ENCODE peak calls at places on chromosomes 4 and X, in nine cellular contexts. O, K, G, R, F, V, A, W and N are unnamed samples.

GRCh38 chr4:78654809-78655208 is 103.2 kb downstream of the ANXA3 start:
- DNase-seq in F (no peak), K (no peak), R (no peak), V (no peak), W (no peak), G (peak), A (no peak), O (no peak), N (no peak)

GRCh38 chrX:39613508-39613921 is 484.2 kb downstream of the BCOR start:
- DNase-seq in V (peak), W (peak), O (peak), A (no peak), G (no peak), F (peak), K (peak), R (peak), N (no peak)

GRCh38 chr4:56622176-56622575 is 58.9 kb downstream of the HOPX start:
- DNase-seq in K (no peak), A (no peak), O (peak), F (no peak), W (no peak), G (no peak), V (no peak), R (no peak), N (no peak)

GRCh38 chr4:89823416-89823815 is 13.5 kb downstream of the SNCA start:
- DNase-seq in F (no peak), G (peak), K (no peak), O (no peak), W (no peak), V (no peak), R (no peak), A (no peak), N (no peak)

GRCh38 chrX:9341305-9342201 is 123.3 kb upstream of the TBL1X start:
- DNase-seq in G (peak), W (peak), V (peak), R (no peak), A (peak), K (peak), F (peak), O (no peak), N (peak)

GRCh38 chr4:6115746-6116586 is 84.4 kb downstream of the JAKMIP1 start:
- DNase-seq in R (no peak), O (no peak), G (no peak), K (no peak), V (no peak), W (no peak), F (no peak), A (no peak), N (no peak)

GRCh38 chr4:88008133-88008621 is 742 bp downstream of the PKD2 start:
- DNase-seq in R (peak), K (peak), A (peak), F (peak), G (peak), V (peak), W (no peak), O (peak), N (no peak)

GRCh38 chr4:96315815-96316214 is 475.9 kb downstream of the PDHA2 start:
- DNase-seq in V (peak), K (no peak), G (no peak), R (no peak), A (no peak), W (no peak), O (no peak), F (peak), N (no peak)

GRCh38 chr4:163071308-163071707 is 95.4 kb downstream of the NAF1 start:
- DNase-seq in O (no peak), F (no peak), W (no peak), A (no peak), R (no peak), K (no peak), V (no peak), G (no peak), N (no peak)

GRCh38 chr4:4541040-4541631 is 712 bp downstream of the STX18 start:
- DNase-seq in G (peak), V (peak), R (peak), K (peak), W (peak), A (peak), F (no peak), O (peak), N (peak)

GRCh38 chr4:116018831-116019230 is 905.4 kb upstream of the NDST4 start:
- DNase-seq in O (peak), F (no peak), G (no peak), R (no peak), K (no peak), A (no peak), W (no peak), V (no peak), N (no peak)

GRCh38 chrX:6223516-6223915 is 5.2 kb downstream of the NLGN4X start:
- DNase-seq in F (no peak), G (no peak), W (no peak), V (no peak), O (no peak), A (no peak), R (no peak), K (no peak), N (no peak)

GRCh38 chr4:20615492-20616136 is 84.6 kb upstream of the PACRGL start:
- DNase-seq in K (no peak), G (no peak), F (no peak), O (peak), R (no peak), V (no peak), W (no peak), A (no peak), N (no peak)

GRCh38 chr4:14196141-14196540 is 568.6 kb upstream of the BOD1L1 start:
- DNase-seq in G (peak), V (peak), O (peak), F (peak), W (no peak), A (no peak), K (peak), R (peak), N (no peak)

DNA sequence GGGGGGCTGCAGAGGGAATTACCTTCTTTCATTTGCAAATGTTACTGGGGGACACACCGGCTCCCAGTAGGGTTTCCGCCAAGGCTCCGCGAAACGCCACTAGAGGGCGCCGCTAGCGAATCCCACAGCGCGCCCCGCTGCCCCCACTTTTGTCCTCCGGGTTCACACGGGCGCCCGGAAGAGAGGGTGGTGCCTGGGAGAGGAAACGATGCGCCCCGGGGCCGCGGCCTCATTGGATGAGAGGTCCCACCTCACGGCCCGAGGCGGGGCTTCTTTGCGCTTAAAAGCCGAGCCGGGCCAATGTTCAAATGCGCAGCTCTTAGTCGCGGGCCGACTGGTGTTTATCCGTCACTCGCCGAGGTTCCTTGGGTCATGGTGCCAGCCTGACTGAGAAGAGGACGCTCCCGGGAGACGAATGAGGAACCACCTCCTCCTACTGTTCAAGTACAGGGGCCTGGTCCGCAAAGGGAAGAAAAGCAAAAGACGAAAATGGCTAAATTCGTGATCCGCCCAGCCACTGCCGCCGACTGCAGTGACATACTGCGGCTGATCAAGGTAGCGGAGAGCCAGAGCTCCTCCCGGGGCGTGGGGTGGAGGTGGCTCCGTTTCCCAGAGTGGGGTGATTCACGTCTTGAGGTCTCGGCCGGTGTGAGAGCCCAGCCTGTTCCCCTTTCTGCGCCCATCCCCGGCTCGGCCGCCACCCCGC is at the start of gene SAT1:
- DNase-seq in O (peak), R (peak), W (peak), F (peak), K (peak), V (peak), G (peak), A (peak), N (peak)
- TF ChIP-seq CTCF in O (peak), R (peak), W (no peak), F (peak), K (peak), V (peak), G (peak), A (peak), N (peak)

DNA sequence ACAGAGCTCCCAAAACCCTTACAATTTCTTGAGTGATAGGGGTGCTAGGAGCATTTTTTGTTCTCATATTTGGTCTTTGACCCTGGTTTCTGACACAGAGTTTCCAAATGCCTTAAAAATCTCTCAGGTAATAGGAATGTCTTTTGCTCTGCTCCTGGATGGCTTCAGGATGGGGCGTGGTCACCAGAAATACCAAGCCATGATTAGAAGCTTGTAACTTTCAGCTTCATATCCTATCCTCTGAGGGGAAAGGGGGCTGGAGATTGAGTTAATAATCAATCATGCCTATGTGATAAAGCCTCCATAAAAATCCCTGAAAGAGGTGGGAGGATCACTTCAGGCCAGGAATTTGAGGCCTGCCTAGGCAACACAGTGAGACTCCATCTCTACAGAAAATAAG is 34.6 kb upstream of the IL9R start:
- DNase-seq in A (no peak), G (no peak), V (no peak), R (no peak), F (no peak), K (no peak), W (no peak), O (no peak), N (no peak)
- TF ChIP-seq CTCF in A (no peak), G (no peak), V (no peak), R (no peak), F (no peak), K (no peak), W (no peak), O (no peak), N (no peak)

GRCh38 chr4:27692098-27692679 is 831.5 kb downstream of the STIM2 start:
- DNase-seq in A (no peak), W (no peak), F (peak), V (peak), G (peak), K (no peak), O (peak), R (peak), N (no peak)
- TF ChIP-seq CTCF in A (peak), W (no peak), F (peak), V (peak), G (peak), K (peak), O (peak), R (peak), N (peak)

GRCh38 chrX:155048997-155049619 is 21.8 kb downstream of the CMC4 start:
- DNase-seq in K (peak), G (peak), W (no peak), A (peak), O (no peak), V (peak), R (peak), F (peak), N (no peak)
- TF ChIP-seq CTCF in K (peak), G (peak), W (no peak), A (peak), O (no peak), V (peak), R (no peak), F (peak), N (peak)

DNA sequence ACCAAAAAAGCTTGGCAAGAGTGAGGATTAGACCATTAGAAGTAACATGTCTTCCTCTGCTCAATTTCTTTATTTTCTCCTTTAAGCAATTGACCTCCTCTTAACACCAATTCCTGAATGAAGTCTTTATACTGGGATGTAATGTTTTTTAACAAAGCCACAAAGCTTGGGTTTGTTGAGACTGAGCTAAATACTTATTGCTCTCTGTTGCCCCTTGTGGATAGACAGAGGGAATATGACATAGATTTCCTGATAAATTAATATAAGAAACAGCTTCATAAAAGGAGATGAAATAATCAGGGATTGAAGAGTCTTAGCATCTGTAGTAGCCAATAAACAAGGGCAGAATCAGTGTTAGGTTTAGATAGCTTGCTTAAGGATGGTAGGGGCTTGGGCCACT is 57.6 kb downstream of the CCDC160 start:
- DNase-seq in G (peak), V (peak), F (no peak), A (no peak), W (no peak), O (peak), R (no peak), K (no peak), N (no peak)
- TF ChIP-seq CTCF in G (peak), V (no peak), F (peak), A (peak), W (no peak), O (no peak), R (no peak), K (no peak), N (no peak)